ENCODE peak calls at places on chromosomes 7 and 10, in ten cellular contexts. G is NCI-H460; S is ovary; E is NCI-H1436; U is H9; N is cardiac muscle cell; F is activated CD8-positive, alpha-beta memory T cell treated with anti-CD3 and anti-CD28 coated beads, Interleukin-2, amount 50 U/mL, for 4 hours; B is psoas muscle; T is CD8-positive, alpha-beta memory T cell; O is NCI-H446 treated with DMSO at 0.1 percent for 48 hours. J is an unnamed sample.

GRCh38 chr7:5429253-5429856 is 5.7 kb upstream of the TNRC18 start:
- DNase-seq in G (no peak), S (peak; percentile 88), N (peak; percentile 81), T (no peak), E (no peak), B (peak; percentile 73), O (no peak), F (no peak), U (peak; percentile 72), J (peak; percentile 81)

GRCh38 chr7:15801565-15801964 is 115.1 kb upstream of the MEOX2 start:
- DNase-seq in F (no peak), S (no peak), G (no peak), N (peak; percentile 84), B (no peak), O (no peak), E (no peak), T (no peak), U (no peak), J (no peak)

GRCh38 chr7:131753620-131754222 is 197.3 kb upstream of the PODXL start:
- DNase-seq in E (no peak), F (no peak), S (no peak), G (peak; percentile 18), U (peak; percentile 70), N (peak; percentile 4), O (no peak), T (no peak), B (no peak), J (peak; percentile 51)

GRCh38 chr7:126937196-126937595 is 315.5 kb downstream of the GRM8 start:
- DNase-seq in O (no peak), G (no peak), B (no peak), T (no peak), F (no peak), S (no peak), E (no peak), U (no peak), N (no peak), J (no peak)

GRCh38 chr10:83871486-83872081 is 267.7 kb upstream of the GHITM start:
- DNase-seq in U (peak; percentile 84), T (peak; percentile 35), G (peak; percentile 85), N (peak; percentile 70), O (peak; percentile 4), E (peak; percentile 62), S (peak; percentile 73), B (peak; percentile 66), F (peak; percentile 29), J (peak; percentile 68)

GRCh38 chr10:87092861-87093460 is 1.7 kb downstream of the GLUD1 start:
- DNase-seq in E (no peak), N (peak; percentile 42), T (peak; percentile 3), B (no peak), O (no peak), U (peak; percentile 40), F (no peak), G (no peak), S (no peak), J (peak; percentile 12)

GRCh38 chr7:151408498-151408838 is 1.4 kb downstream of the WDR86 start:
- DNase-seq in G (no peak), O (no peak), E (no peak), B (peak; percentile 29), T (no peak), S (no peak), F (no peak), U (no peak), N (no peak), J (no peak)

GRCh38 chr7:151702961-151703360 is 174.0 kb downstream of the PRKAG2 start:
- DNase-seq in G (no peak), B (peak; percentile 10), N (no peak), E (no peak), U (no peak), S (no peak), O (no peak), T (no peak), F (no peak), J (no peak)

GRCh38 chr10:99534939-99535763 is 2.4 kb downstream of the NKX2-3 start:
- DNase-seq in G (peak; percentile 29), T (no peak), O (no peak), N (peak; percentile 30), S (no peak), U (peak; percentile 58), F (no peak), E (no peak), B (no peak), J (no peak)

GRCh38 chr7:125611582-125611981 is 682.0 kb upstream of the POT1 start:
- DNase-seq in G (no peak), T (no peak), F (no peak), S (no peak), U (no peak), B (no peak), E (no peak), O (no peak), N (no peak), J (no peak)

GRCh38 chr10:31134303-31134928 is 102.8 kb upstream of the ZNF438 start:
- DNase-seq in B (peak; percentile 56), O (no peak), T (no peak), N (peak; percentile 79), G (no peak), U (no peak), F (no peak), E (peak; percentile 68), S (no peak), J (peak; percentile 77)

GRCh38 chr7:137987968-137988367 is 13.9 kb downstream of the CREB3L2 start:
- DNase-seq in F (no peak), U (no peak), B (no peak), O (no peak), G (no peak), S (no peak), E (no peak), T (no peak), N (no peak), J (no peak)

J was measured in NCI-H526.